ENCODE peak calls at places on chromosomes 7 and 10, in ten cellular contexts. Q is activated CD4-positive, alpha-beta T cell treated with anti-CD3 and anti-CD28 coated beads, Interleukin-2, amount 10 ng/mL, durations not matched to agents 24 days and 14 days; S is CD8-positive, alpha-beta T cell; U is SJSA1; C is lower leg skin; J is putamen; M is A549; P is endodermal cell; W is hypothalamus; X is thoracic aorta. D is an unnamed sample.
A peak's percentile ranks its signal among the peaks of the same experiment; 100 is the strongest.

GRCh38 chr7:113085781-113086390 is 741 bp downstream of the GPR85 start:
- DNase-seq in U (no peak), M (no peak), J (peak; percentile 63), W (no peak), Q (no peak), C (no peak), X (no peak), P (no peak), S (no peak), D (peak; percentile 1)

GRCh38 chr10:92290076-92290836 is 622 bp downstream of the CPEB3 start:
- DNase-seq in W (no peak), Q (no peak), M (peak; percentile 38), S (peak; percentile 30), X (no peak), C (peak; percentile 90), U (no peak), J (peak; percentile 26), P (no peak), D (peak; percentile 54)

GRCh38 chr10:113126506-113127192 is 176.6 kb downstream of the TCF7L2 start:
- DNase-seq in W (peak; percentile 71), J (peak; percentile 79), S (peak; percentile 27), P (peak; percentile 88), C (peak; percentile 91), Q (peak; percentile 63), X (no peak), U (peak; percentile 77), M (peak; percentile 55), D (peak; percentile 87)

GRCh38 chr10:16016688-16017087 is 156.4 kb upstream of the MINDY3 start:
- DNase-seq in J (no peak), C (no peak), P (no peak), U (no peak), W (no peak), X (no peak), S (no peak), M (no peak), Q (no peak), D (no peak)

GRCh38 chr7:134514663-134515062 is 12.7 kb upstream of the AKR1B10 start:
- DNase-seq in W (no peak), P (no peak), U (peak; percentile 76), M (peak; percentile 91), S (no peak), Q (peak; percentile 84), C (no peak), X (no peak), J (peak; percentile 57), D (peak; percentile 24)

GRCh38 chr7:126698909-126699308 is 553.8 kb downstream of the GRM8 start:
- DNase-seq in U (no peak), M (no peak), S (no peak), C (no peak), W (no peak), J (peak; percentile 22), Q (no peak), P (no peak), X (no peak), D (no peak)

GRCh38 chr7:117018713-117019112 is 65.4 kb downstream of the ST7 start:
- DNase-seq in C (no peak), U (no peak), J (no peak), P (no peak), S (no peak), W (no peak), X (no peak), M (no peak), Q (no peak), D (no peak)

GRCh38 chr10:80252296-80252887 is 37.1 kb downstream of the MAT1A start:
- DNase-seq in Q (no peak), J (no peak), P (no peak), C (no peak), M (no peak), S (no peak), X (no peak), U (no peak), W (no peak), D (no peak)

GRCh38 chr7:47292832-47293309 is 289.0 kb downstream of the TNS3 start:
- DNase-seq in X (no peak), S (no peak), U (no peak), W (no peak), Q (no peak), J (no peak), P (no peak), C (no peak), M (no peak), D (no peak)

GRCh38 chr10:103568505-103568904 is 75.0 kb downstream of the NEURL1 start:
- DNase-seq in W (no peak), M (no peak), J (no peak), P (no peak), C (no peak), S (no peak), Q (no peak), U (no peak), X (no peak), D (no peak)

GRCh38 chr10:58952747-58953466 is 223.5 kb upstream of the PHYHIPL start:
- DNase-seq in S (no peak), Q (peak; percentile 70), W (no peak), U (peak; percentile 53), X (peak; percentile 9), J (peak; percentile 70), P (peak; percentile 82), C (no peak), M (peak; percentile 20), D (peak; percentile 17)

GRCh38 chr10:86450806-86451603 is 70.6 kb downstream of the WAPL start:
- DNase-seq in Q (no peak), W (no peak), U (no peak), P (no peak), X (no peak), C (no peak), J (no peak), M (no peak), S (no peak), D (no peak)

GRCh38 chr10:11042375-11042774 is 24.7 kb downstream of the CELF2 start:
- DNase-seq in J (no peak), W (no peak), C (no peak), S (no peak), Q (no peak), P (no peak), X (no peak), M (no peak), U (no peak), D (no peak)

GRCh38 chr7:112001089-112001826 is 204.9 kb downstream of the DOCK4 start:
- DNase-seq in X (no peak), U (peak; percentile 39), M (peak; percentile 13), C (no peak), J (peak; percentile 43), Q (no peak), S (no peak), P (no peak), W (no peak), D (no peak)

GRCh38 chr7:151992375-151992774 is 33.1 kb upstream of the GALNT11 start:
- DNase-seq in W (peak; percentile 19), X (no peak), U (peak; percentile 34), S (peak; percentile 53), M (peak; percentile 66), Q (peak; percentile 76), C (peak; percentile 89), J (no peak), P (peak; percentile 91), D (peak; percentile 80)

GRCh38 chr7:116630357-116630756 is 41.6 kb upstream of the MET start:
- DNase-seq in X (no peak), S (no peak), U (no peak), C (no peak), J (no peak), P (no peak), M (no peak), W (no peak), Q (no peak), D (no peak)

GRCh38 chr10:125928928-125929585 is 32.7 kb downstream of the FANK1 start:
- DNase-seq in U (no peak), Q (peak; percentile 27), C (no peak), M (no peak), X (no peak), S (no peak), P (no peak), W (no peak), J (no peak), D (no peak)

GRCh38 chr7:44764665-44765578 is 16.3 kb downstream of the ZMIZ2 start:
- DNase-seq in Q (no peak), J (no peak), U (no peak), C (no peak), W (no peak), X (no peak), M (no peak), S (no peak), P (peak; percentile 50), D (peak; percentile 54)

GRCh38 chr7:71925663-71926062 is 486.5 kb downstream of the CALN1 start:
- DNase-seq in J (no peak), S (no peak), P (peak; percentile 81), W (no peak), U (no peak), M (no peak), X (no peak), C (no peak), Q (no peak), D (peak; percentile 49)

GRCh38 chr10:131841131-131841661 is 59.6 kb upstream of the PPP2R2D start:
- DNase-seq in X (no peak), S (no peak), Q (no peak), U (no peak), P (peak; percentile 53), J (no peak), C (peak; percentile 34), W (no peak), M (no peak), D (no peak)

GRCh38 chr10:15200626-15201025 is 32.1 kb upstream of the NMT2 start:
- DNase-seq in U (peak; percentile 92), M (peak; percentile 73), J (no peak), W (no peak), P (no peak), Q (no peak), X (no peak), C (no peak), S (no peak), D (peak; percentile 46)

GRCh38 chr7:70505886-70506285 is 626.1 kb upstream of the GALNT17 start:
- DNase-seq in C (no peak), M (no peak), U (no peak), X (no peak), J (no peak), Q (no peak), S (no peak), P (no peak), W (no peak), D (no peak)

GRCh38 chr10:48245977-48246376 is 28.5 kb downstream of the FRMPD2 start:
- DNase-seq in J (no peak), P (no peak), Q (peak; percentile 29), U (no peak), W (no peak), C (peak; percentile 23), S (no peak), X (no peak), M (no peak), D (no peak)

GRCh38 chr10:112768121-112768520 is 181.9 kb upstream of the TCF7L2 start:
- DNase-seq in U (no peak), Q (no peak), S (no peak), J (peak; percentile 16), M (no peak), C (no peak), W (no peak), P (no peak), X (no peak), D (no peak)

GRCh38 chr10:14588084-14588937 is 186.4 kb downstream of the FAM107B start:
- DNase-seq in C (no peak), W (no peak), P (no peak), S (no peak), M (peak; percentile 40), X (no peak), J (peak; percentile 61), Q (peak; percentile 87), U (peak; percentile 98), D (no peak)

GRCh38 chr7:117323877-117324699 is 1.2 kb upstream of the WNT2 start:
- DNase-seq in M (no peak), U (peak; percentile 65), X (no peak), S (no peak), P (peak; percentile 80), W (no peak), Q (no peak), J (no peak), C (no peak), D (peak; percentile 74)

GRCh38 chr7:133139350-133139749 is 57.5 kb upstream of the CHCHD3 start:
- DNase-seq in P (peak; percentile 94), M (no peak), U (no peak), J (no peak), W (no peak), X (no peak), C (no peak), Q (no peak), S (no peak), D (peak; percentile 50)

GRCh38 chr7:16046045-16046444 is 359.6 kb upstream of the MEOX2 start:
- DNase-seq in P (no peak), W (no peak), U (no peak), S (no peak), C (no peak), Q (no peak), M (no peak), J (no peak), X (no peak), D (no peak)